ENCODE peak calls at places on chromosomes 2 and 18, in nine cellular contexts. One of them, this sample, is unnamed.

GRCh38 chr18:77102246-77103040 is 30.1 kb downstream of the MBP start:
- DNase-seq in cerebellum: no peak
- DNase-seq in left ventricle myocardium inferior: no peak
- DNase-seq in cardiac muscle cell: peak
- DNase-seq in A172: peak
- DNase-seq in substantia nigra: no peak
- DNase-seq in AG09319: peak
- DNase-seq in AML-193: no peak
- DNase-seq in Peyer's patch: no peak
- DNase-seq in this sample: no peak

GRCh38 chr18:79936641-79937040 is 14.8 kb downstream of the SLC66A2 start:
- DNase-seq in substantia nigra: no peak
- DNase-seq in cerebellum: no peak
- DNase-seq in Peyer's patch: no peak
- DNase-seq in AG09319: no peak
- DNase-seq in left ventricle myocardium inferior: no peak
- DNase-seq in A172: no peak
- DNase-seq in AML-193: no peak
- DNase-seq in cardiac muscle cell: no peak
- DNase-seq in this sample: no peak

GRCh38 chr2:239186958-239187357 is 213.9 kb downstream of the HDAC4 start:
- DNase-seq in A172: no peak
- DNase-seq in AG09319: no peak
- DNase-seq in substantia nigra: no peak
- DNase-seq in AML-193: no peak
- DNase-seq in cardiac muscle cell: no peak
- DNase-seq in left ventricle myocardium inferior: peak
- DNase-seq in cerebellum: no peak
- DNase-seq in Peyer's patch: no peak
- DNase-seq in this sample: no peak

GRCh38 chr18:50819727-50820378 is at the start of gene MRO:
- DNase-seq in substantia nigra: peak
- DNase-seq in left ventricle myocardium inferior: peak
- DNase-seq in cerebellum: peak
- DNase-seq in AML-193: peak
- DNase-seq in cardiac muscle cell: peak
- DNase-seq in A172: peak
- DNase-seq in AG09319: peak
- DNase-seq in Peyer's patch: peak
- DNase-seq in this sample: peak

GRCh38 chr2:6679481-6679880 is 186.2 kb downstream of the CMPK2 start:
- DNase-seq in cardiac muscle cell: no peak
- DNase-seq in AG09319: no peak
- DNase-seq in Peyer's patch: no peak
- DNase-seq in left ventricle myocardium inferior: no peak
- DNase-seq in A172: no peak
- DNase-seq in substantia nigra: no peak
- DNase-seq in cerebellum: no peak
- DNase-seq in AML-193: no peak
- DNase-seq in this sample: no peak

GRCh38 chr2:119713819-119714490 is 35.0 kb downstream of the TMEM177 start:
- DNase-seq in A172: no peak
- DNase-seq in cardiac muscle cell: no peak
- DNase-seq in left ventricle myocardium inferior: no peak
- DNase-seq in AML-193: no peak
- DNase-seq in substantia nigra: no peak
- DNase-seq in AG09319: no peak
- DNase-seq in cerebellum: no peak
- DNase-seq in Peyer's patch: no peak
- DNase-seq in this sample: no peak

GRCh38 chr2:46887028-46887885 is 28.3 kb downstream of the MCFD2 start:
- DNase-seq in cardiac muscle cell: no peak
- DNase-seq in AML-193: no peak
- DNase-seq in Peyer's patch: no peak
- DNase-seq in cerebellum: no peak
- DNase-seq in substantia nigra: no peak
- DNase-seq in left ventricle myocardium inferior: no peak
- DNase-seq in AG09319: no peak
- DNase-seq in A172: no peak
- DNase-seq in this sample: no peak

GRCh38 chr2:43714164-43714563 is 37.9 kb upstream of the C1GALT1C1L start:
- DNase-seq in cardiac muscle cell: peak
- DNase-seq in Peyer's patch: no peak
- DNase-seq in A172: no peak
- DNase-seq in left ventricle myocardium inferior: no peak
- DNase-seq in cerebellum: no peak
- DNase-seq in substantia nigra: no peak
- DNase-seq in AG09319: no peak
- DNase-seq in AML-193: no peak
- DNase-seq in this sample: no peak

GRCh38 chr2:134549104-134549503 is 169.7 kb downstream of the TMEM163 start:
- DNase-seq in cardiac muscle cell: peak
- DNase-seq in AG09319: no peak
- DNase-seq in cerebellum: no peak
- DNase-seq in A172: no peak
- DNase-seq in AML-193: no peak
- DNase-seq in Peyer's patch: no peak
- DNase-seq in substantia nigra: no peak
- DNase-seq in left ventricle myocardium inferior: no peak
- DNase-seq in this sample: peak

GRCh38 chr18:57223160-57223870 is 76.4 kb downstream of the BOD1L2 start:
- DNase-seq in substantia nigra: no peak
- DNase-seq in cerebellum: no peak
- DNase-seq in AML-193: no peak
- DNase-seq in cardiac muscle cell: no peak
- DNase-seq in A172: no peak
- DNase-seq in Peyer's patch: no peak
- DNase-seq in AG09319: no peak
- DNase-seq in left ventricle myocardium inferior: no peak
- DNase-seq in this sample: peak

GRCh38 chr2:74278694-74279093 is 64.5 kb downstream of the SLC4A5 start:
- DNase-seq in cerebellum: peak
- DNase-seq in substantia nigra: no peak
- DNase-seq in A172: no peak
- DNase-seq in cardiac muscle cell: no peak
- DNase-seq in AML-193: no peak
- DNase-seq in Peyer's patch: no peak
- DNase-seq in left ventricle myocardium inferior: no peak
- DNase-seq in AG09319: no peak
- DNase-seq in this sample: no peak

GRCh38 chr18:75154259-75154658 is 54.7 kb downstream of the PTGR3 start:
- DNase-seq in Peyer's patch: no peak
- DNase-seq in cardiac muscle cell: no peak
- DNase-seq in AML-193: no peak
- DNase-seq in AG09319: no peak
- DNase-seq in substantia nigra: no peak
- DNase-seq in A172: no peak
- DNase-seq in left ventricle myocardium inferior: no peak
- DNase-seq in cerebellum: no peak
- DNase-seq in this sample: no peak

GRCh38 chr2:72917138-72917874 is at the start of gene EMX1:
- DNase-seq in Peyer's patch: peak
- DNase-seq in AML-193: no peak
- DNase-seq in cerebellum: peak
- DNase-seq in A172: peak
- DNase-seq in left ventricle myocardium inferior: no peak
- DNase-seq in substantia nigra: no peak
- DNase-seq in cardiac muscle cell: no peak
- DNase-seq in AG09319: no peak
- DNase-seq in this sample: peak

This sample was measured in NCI-H446 treated with DMSO at 0.1 percent for 48 hours.